ENCODE peak calls at places on chromosome 11, in four cellular contexts. One of them, this sample, is unnamed.

GRCh38 chr11:128488471-128488870 is 98.9 kb downstream of the ETS1 start:
- DNase-seq in colonic mucosa: no peak
- DNase-seq in A549: no peak
- DNase-seq in upper lobe of right lung: no peak
- DNase-seq in this sample: no peak

GRCh38 chr11:103700605-103701004 is 335.8 kb upstream of the DDI1 start:
- DNase-seq in colonic mucosa: no peak
- DNase-seq in A549: peak; percentile 10
- DNase-seq in upper lobe of right lung: no peak
- DNase-seq in this sample: no peak

GRCh38 chr11:96127596-96127959 is 203.7 kb upstream of the MTMR2 start:
- DNase-seq in colonic mucosa: no peak
- DNase-seq in A549: no peak
- DNase-seq in upper lobe of right lung: no peak
- DNase-seq in this sample: no peak

GRCh38 chr11:70483077-70483861 is 84.9 kb downstream of the CTTN start:
- DNase-seq in colonic mucosa: no peak
- DNase-seq in A549: peak; percentile 54
- DNase-seq in upper lobe of right lung: peak; percentile 83
- DNase-seq in this sample: peak; percentile 67

GRCh38 chr11:131145806-131146205 is 224.6 kb upstream of the NTM start:
- DNase-seq in colonic mucosa: no peak
- DNase-seq in A549: no peak
- DNase-seq in upper lobe of right lung: no peak
- DNase-seq in this sample: no peak

GRCh38 chr11:32947985-32948384 is 55.4 kb downstream of the QSER1 start:
- DNase-seq in colonic mucosa: no peak
- DNase-seq in A549: no peak
- DNase-seq in upper lobe of right lung: no peak
- DNase-seq in this sample: no peak

GRCh38 chr11:128624269-128625170 is 37.2 kb upstream of the ETS1 start:
- DNase-seq in colonic mucosa: no peak
- DNase-seq in A549: no peak
- DNase-seq in upper lobe of right lung: no peak
- DNase-seq in this sample: peak; percentile 67

GRCh38 chr11:59523541-59523940 is 12.2 kb downstream of the OR4D9 start:
- DNase-seq in colonic mucosa: no peak
- DNase-seq in A549: peak; percentile 30
- DNase-seq in upper lobe of right lung: no peak
- DNase-seq in this sample: no peak

GRCh38 chr11:91686700-91687099 is 537.9 kb upstream of the FAT3 start:
- DNase-seq in colonic mucosa: no peak
- DNase-seq in A549: no peak
- DNase-seq in upper lobe of right lung: no peak
- DNase-seq in this sample: no peak

GRCh38 chr11:81707881-81708280 is 1025.8 kb downstream of the FAM181B start:
- DNase-seq in colonic mucosa: no peak
- DNase-seq in A549: no peak
- DNase-seq in upper lobe of right lung: no peak
- DNase-seq in this sample: no peak

GRCh38 chr11:134592391-134592990 is 180.4 kb upstream of the B3GAT1 start:
- DNase-seq in colonic mucosa: peak; percentile 54
- DNase-seq in A549: peak; percentile 21
- DNase-seq in upper lobe of right lung: peak; percentile 61
- DNase-seq in this sample: peak; percentile 28

GRCh38 chr11:71558996-71559395 is 6.4 kb upstream of the KRTAP5-10 start:
- DNase-seq in colonic mucosa: no peak
- DNase-seq in A549: no peak
- DNase-seq in upper lobe of right lung: no peak
- DNase-seq in this sample: no peak

GRCh38 chr11:6132431-6132830 is 24.9 kb downstream of the OR56B4 start:
- DNase-seq in colonic mucosa: no peak
- DNase-seq in A549: no peak
- DNase-seq in upper lobe of right lung: no peak
- DNase-seq in this sample: no peak

GRCh38 chr11:87256694-87257340 is 219.1 kb downstream of the TMEM135 start:
- DNase-seq in colonic mucosa: no peak
- DNase-seq in A549: no peak
- DNase-seq in upper lobe of right lung: no peak
- DNase-seq in this sample: no peak

GRCh38 chr11:36150986-36151385 is 138.2 kb downstream of the COMMD9 start:
- DNase-seq in colonic mucosa: no peak
- DNase-seq in A549: no peak
- DNase-seq in upper lobe of right lung: no peak
- DNase-seq in this sample: no peak

GRCh38 chr11:29913352-29913751 is 103.5 kb downstream of the KCNA4 start:
- DNase-seq in colonic mucosa: no peak
- DNase-seq in A549: no peak
- DNase-seq in upper lobe of right lung: no peak
- DNase-seq in this sample: no peak

GRCh38 chr11:69373251-69373635 is 79.3 kb downstream of the MYEOV start:
- DNase-seq in colonic mucosa: peak; percentile 16
- DNase-seq in A549: no peak
- DNase-seq in upper lobe of right lung: no peak
- DNase-seq in this sample: no peak

GRCh38 chr11:47111318-47111804 is 65.3 kb downstream of the ARFGAP2 start:
- DNase-seq in colonic mucosa: no peak
- DNase-seq in A549: no peak
- DNase-seq in upper lobe of right lung: no peak
- DNase-seq in this sample: peak; percentile 67

GRCh38 chr11:134098566-134099184 is 29.8 kb downstream of the JAM3 start:
- DNase-seq in colonic mucosa: no peak
- DNase-seq in A549: peak; percentile 19
- DNase-seq in upper lobe of right lung: no peak
- DNase-seq in this sample: no peak

GRCh38 chr11:61913699-61914395 is 3.5 kb downstream of the RAB3IL1 start:
- DNase-seq in colonic mucosa: peak; percentile 13
- DNase-seq in A549: no peak
- DNase-seq in upper lobe of right lung: peak; percentile 36
- DNase-seq in this sample: no peak

GRCh38 chr11:105244157-105244820 is 104.7 kb upstream of the CARD18 start:
- DNase-seq in colonic mucosa: no peak
- DNase-seq in A549: peak; percentile 71
- DNase-seq in upper lobe of right lung: no peak
- DNase-seq in this sample: no peak

GRCh38 chr11:3810951-3811350 is 2.6 kb downstream of the PGAP2 start:
- DNase-seq in colonic mucosa: no peak
- DNase-seq in A549: no peak
- DNase-seq in upper lobe of right lung: no peak
- DNase-seq in this sample: no peak

GRCh38 chr11:12901874-12902481 is 107.1 kb upstream of the RASSF10 start:
- DNase-seq in colonic mucosa: no peak
- DNase-seq in A549: no peak
- DNase-seq in upper lobe of right lung: no peak
- DNase-seq in this sample: no peak

GRCh38 chr11:1303973-1304372 is 5.5 kb downstream of the TOLLIP start:
- DNase-seq in colonic mucosa: no peak
- DNase-seq in A549: no peak
- DNase-seq in upper lobe of right lung: peak; percentile 79
- DNase-seq in this sample: no peak

GRCh38 chr11:24900960-24901549 is 404.2 kb downstream of the LUZP2 start:
- DNase-seq in colonic mucosa: no peak
- DNase-seq in A549: no peak
- DNase-seq in upper lobe of right lung: no peak
- DNase-seq in this sample: no peak

GRCh38 chr11:125990244-125990643 is 44.4 kb downstream of the VSIG10L2 start:
- DNase-seq in colonic mucosa: no peak
- DNase-seq in A549: no peak
- DNase-seq in upper lobe of right lung: no peak
- DNase-seq in this sample: no peak

GRCh38 chr11:270451-271208 is 7.6 kb upstream of the NLRP6 start:
- DNase-seq in colonic mucosa: no peak
- DNase-seq in A549: no peak
- DNase-seq in upper lobe of right lung: peak; percentile 63
- DNase-seq in this sample: no peak

DNA sequence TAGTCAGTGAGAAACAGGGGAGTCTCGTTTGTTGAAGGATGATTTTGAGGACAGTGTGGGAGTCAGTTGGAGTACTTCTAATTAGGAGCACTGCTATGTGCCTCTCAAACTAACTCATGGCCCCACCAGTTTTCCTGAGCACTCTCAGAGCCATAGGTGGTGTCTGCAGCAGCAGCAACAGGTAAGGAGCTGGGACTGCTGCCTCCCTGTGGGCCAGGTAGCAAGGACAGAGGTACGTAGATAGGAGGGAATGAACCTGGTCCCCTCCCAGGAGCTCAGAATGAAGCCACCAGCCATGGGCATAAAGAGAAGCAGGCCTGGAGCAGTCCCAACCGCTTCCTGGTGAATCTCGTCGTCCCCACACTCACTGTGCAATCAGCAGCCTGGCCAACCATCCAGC is 183.4 kb downstream of the BUD13 start:
- DNase-seq in colonic mucosa: no peak
- DNase-seq in A549: no peak
- DNase-seq in upper lobe of right lung: no peak
- DNase-seq in this sample: no peak
- TF ChIP-seq CTCF in colonic mucosa: no peak
- TF ChIP-seq CTCF in A549: no peak
- TF ChIP-seq CTCF in upper lobe of right lung: no peak
- TF ChIP-seq CTCF in this sample: no peak

DNA sequence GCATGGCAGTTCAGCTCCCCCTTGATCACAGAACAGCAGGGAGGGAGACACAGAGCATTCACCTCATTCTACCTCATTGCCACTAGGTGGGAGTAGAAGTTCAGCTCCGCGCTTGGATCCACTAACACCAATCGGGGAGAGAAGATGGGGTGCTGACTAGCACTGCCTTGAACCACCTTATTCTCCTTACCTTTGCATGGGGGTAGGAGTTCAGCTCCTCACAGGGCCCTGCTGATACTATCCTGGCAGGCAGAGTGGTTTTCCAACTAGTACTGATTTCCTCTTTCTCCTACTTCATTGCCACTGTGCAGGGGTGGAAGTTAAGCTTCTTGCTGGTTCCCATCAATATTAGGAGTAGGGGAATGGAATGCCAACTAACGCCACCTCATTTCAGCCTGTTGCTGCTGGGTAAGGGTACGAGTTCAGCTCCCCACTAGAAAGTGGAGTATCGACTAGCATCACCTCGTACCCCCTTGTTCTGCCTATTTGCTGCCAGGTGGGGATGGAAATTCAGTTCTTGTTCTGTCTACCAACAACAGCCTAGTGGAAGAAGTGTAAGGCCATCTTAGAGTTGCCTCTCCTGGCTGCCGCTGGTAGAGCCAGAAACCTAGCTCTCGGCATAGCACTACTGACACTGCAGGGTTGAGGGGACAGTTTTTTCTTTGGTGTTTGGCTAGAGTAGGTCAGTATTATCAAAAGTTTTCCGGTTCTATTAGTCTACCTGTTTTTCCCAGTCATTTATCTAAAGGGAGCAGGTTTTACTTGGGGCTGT is 550.9 kb upstream of the CCDC90B start:
- DNase-seq in colonic mucosa: peak; percentile 17
- DNase-seq in A549: peak; percentile 52
- DNase-seq in upper lobe of right lung: no peak
- DNase-seq in this sample: peak; percentile 55
- TF ChIP-seq CTCF in colonic mucosa: peak; percentile 20
- TF ChIP-seq CTCF in A549: peak; percentile 66
- TF ChIP-seq CTCF in upper lobe of right lung: peak; percentile 61
- TF ChIP-seq CTCF in this sample: peak; percentile 44

GRCh38 chr11:63020671-63021255 is 5.1 kb upstream of the SLC22A8 start:
- DNase-seq in colonic mucosa: peak; percentile 35
- DNase-seq in A549: peak; percentile 31
- DNase-seq in upper lobe of right lung: no peak
- DNase-seq in this sample: no peak
- TF ChIP-seq CTCF in colonic mucosa: peak; percentile 14
- TF ChIP-seq CTCF in A549: peak; percentile 34
- TF ChIP-seq CTCF in upper lobe of right lung: peak; percentile 27
- TF ChIP-seq CTCF in this sample: peak; percentile 53

GRCh38 chr11:34165786-34166557 is 60.5 kb downstream of the NAT10 start:
- DNase-seq in colonic mucosa: no peak
- DNase-seq in A549: no peak
- DNase-seq in upper lobe of right lung: no peak
- DNase-seq in this sample: no peak
- TF ChIP-seq CTCF in colonic mucosa: no peak
- TF ChIP-seq CTCF in A549: peak; percentile 5
- TF ChIP-seq CTCF in upper lobe of right lung: no peak
- TF ChIP-seq CTCF in this sample: no peak

DNA sequence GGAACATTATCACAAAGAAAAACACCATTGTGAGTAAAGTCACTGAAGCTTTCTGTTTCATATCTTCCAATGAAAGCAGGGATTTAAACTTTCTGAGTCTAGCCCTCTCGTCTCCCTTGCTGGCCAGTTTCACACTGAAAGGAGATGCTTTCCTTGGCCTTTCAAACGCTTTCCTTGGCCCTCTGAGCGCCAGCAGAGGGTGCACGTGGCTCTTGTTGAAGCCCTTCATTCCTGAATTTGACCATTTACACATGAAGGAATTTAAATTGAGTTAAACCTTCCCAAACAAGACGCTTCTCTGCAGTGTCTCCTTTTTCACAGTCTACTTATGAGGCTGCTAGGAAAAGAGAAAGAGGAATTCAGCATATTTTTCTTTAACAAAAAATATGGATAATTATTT is 21.5 kb downstream of the NNMT start:
- DNase-seq in colonic mucosa: peak; percentile 40
- DNase-seq in A549: peak; percentile 70
- DNase-seq in upper lobe of right lung: peak; percentile 68
- DNase-seq in this sample: no peak
- TF ChIP-seq CTCF in colonic mucosa: no peak
- TF ChIP-seq CTCF in A549: peak; percentile 47
- TF ChIP-seq CTCF in upper lobe of right lung: peak; percentile 41
- TF ChIP-seq CTCF in this sample: no peak

DNA sequence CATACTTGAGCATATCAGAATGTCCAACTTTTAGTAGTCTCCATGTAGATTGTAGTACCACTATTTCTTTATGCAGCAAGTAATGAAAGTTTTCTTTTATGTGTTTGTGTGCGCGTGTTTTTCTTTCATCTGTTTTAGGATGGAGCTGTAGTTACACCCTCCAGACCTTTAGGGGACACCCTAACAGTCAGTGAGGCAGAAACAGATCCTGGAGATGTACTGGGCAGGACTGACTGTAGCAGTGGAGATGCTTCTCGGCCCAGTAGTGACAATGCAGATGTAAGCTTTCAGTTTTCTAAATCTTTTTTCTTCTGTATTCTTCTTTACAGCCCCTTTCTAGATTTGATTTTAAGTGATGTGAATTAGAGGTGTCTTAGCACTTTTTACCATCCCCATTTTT is 79.9 kb upstream of the GRIK4 start:
- DNase-seq in colonic mucosa: no peak
- DNase-seq in A549: peak; percentile 73
- DNase-seq in upper lobe of right lung: no peak
- DNase-seq in this sample: no peak
- TF ChIP-seq CTCF in colonic mucosa: no peak
- TF ChIP-seq CTCF in A549: peak; percentile 23
- TF ChIP-seq CTCF in upper lobe of right lung: peak; percentile 19
- TF ChIP-seq CTCF in this sample: no peak

DNA sequence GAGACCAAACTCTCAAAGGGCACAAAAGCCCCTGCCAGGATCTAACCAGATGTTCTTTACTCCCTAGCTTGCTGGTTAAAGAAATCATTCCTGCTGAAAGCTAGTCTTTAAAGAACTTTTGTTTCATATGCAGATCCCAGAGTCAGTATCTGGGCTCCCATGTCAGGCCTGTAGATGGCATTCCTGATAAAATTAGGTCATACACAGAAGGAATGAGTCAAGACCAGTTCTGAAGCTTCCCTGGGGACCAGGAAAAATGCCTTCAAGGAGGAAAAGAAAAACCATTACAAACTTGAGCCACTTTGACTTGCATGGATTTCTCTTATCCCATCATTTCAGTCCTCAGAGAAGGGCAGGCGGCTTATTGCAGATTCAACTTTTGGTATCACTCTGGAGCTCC is 5.9 kb downstream of the DBX1 start:
- DNase-seq in colonic mucosa: no peak
- DNase-seq in A549: no peak
- DNase-seq in upper lobe of right lung: no peak
- DNase-seq in this sample: no peak
- TF ChIP-seq CTCF in colonic mucosa: no peak
- TF ChIP-seq CTCF in A549: no peak
- TF ChIP-seq CTCF in upper lobe of right lung: no peak
- TF ChIP-seq CTCF in this sample: no peak